ENCODE peak calls at places on chromosomes 6 and 20, in eight cellular contexts. One of them, this sample, is unnamed. For H3K4me1, the result is how much of the 10 kb centered on the place peaks cover.

GRCh38 chr6:4412488-4412887 is 277.1 kb upstream of the ECI2 start:
- DNase-seq in A549: no peak
- DNase-seq in SK-N-SH: no peak
- DNase-seq in OCI-LY7: no peak
- DNase-seq in psoas muscle: no peak
- DNase-seq in cardiac muscle cell: no peak
- DNase-seq in tibial artery: no peak
- DNase-seq in tibial nerve: no peak
- DNase-seq in this sample: no peak

GRCh38 chr6:148392611-148393160 is 50.0 kb downstream of the SASH1 start:
- DNase-seq in psoas muscle: no peak
- DNase-seq in tibial artery: no peak
- DNase-seq in OCI-LY7: no peak
- DNase-seq in tibial nerve: no peak
- DNase-seq in cardiac muscle cell: no peak
- DNase-seq in A549: no peak
- DNase-seq in SK-N-SH: no peak
- DNase-seq in this sample: no peak

GRCh38 chr20:36205026-36205425 is 31.3 kb upstream of the AAR2 start:
- DNase-seq in SK-N-SH: no peak
- DNase-seq in A549: no peak
- DNase-seq in cardiac muscle cell: no peak
- DNase-seq in OCI-LY7: no peak
- DNase-seq in psoas muscle: no peak
- DNase-seq in tibial artery: no peak
- DNase-seq in tibial nerve: no peak
- DNase-seq in this sample: no peak

GRCh38 chr20:34311118-34312023 is 8.2 kb upstream of the AHCY start:
- DNase-seq in A549: peak
- DNase-seq in tibial nerve: no peak
- DNase-seq in tibial artery: no peak
- DNase-seq in psoas muscle: no peak
- DNase-seq in SK-N-SH: no peak
- DNase-seq in cardiac muscle cell: peak
- DNase-seq in OCI-LY7: no peak
- DNase-seq in this sample: peak

GRCh38 chr20:36644032-36644712 is 1.8 kb downstream of the SLA2 start:
- DNase-seq in A549: no peak
- DNase-seq in SK-N-SH: no peak
- DNase-seq in tibial nerve: no peak
- DNase-seq in psoas muscle: no peak
- DNase-seq in tibial artery: no peak
- DNase-seq in cardiac muscle cell: no peak
- DNase-seq in OCI-LY7: peak
- DNase-seq in this sample: no peak

GRCh38 chr6:167572841-167573271 is 248.0 kb downstream of the TTLL2 start:
- DNase-seq in psoas muscle: peak
- DNase-seq in tibial artery: no peak
- DNase-seq in A549: no peak
- DNase-seq in OCI-LY7: no peak
- DNase-seq in tibial nerve: no peak
- DNase-seq in cardiac muscle cell: no peak
- DNase-seq in SK-N-SH: no peak
- DNase-seq in this sample: no peak

GRCh38 chr20:21653628-21654027 is 51.8 kb upstream of the PAX1 start:
- DNase-seq in tibial artery: no peak
- DNase-seq in A549: no peak
- DNase-seq in psoas muscle: no peak
- DNase-seq in tibial nerve: no peak
- DNase-seq in cardiac muscle cell: no peak
- DNase-seq in SK-N-SH: no peak
- DNase-seq in OCI-LY7: no peak
- DNase-seq in this sample: no peak

GRCh38 chr6:90463359-90463758 is 123.5 kb downstream of the MAP3K7 start:
- DNase-seq in tibial artery: no peak
- DNase-seq in OCI-LY7: peak
- DNase-seq in psoas muscle: no peak
- DNase-seq in cardiac muscle cell: no peak
- DNase-seq in A549: no peak
- DNase-seq in tibial nerve: no peak
- DNase-seq in SK-N-SH: no peak
- DNase-seq in this sample: no peak

GRCh38 chr6:69584913-69585729 is 211.7 kb downstream of the LMBRD1 start:
- DNase-seq in tibial artery: no peak
- DNase-seq in A549: no peak
- DNase-seq in SK-N-SH: peak
- DNase-seq in psoas muscle: no peak
- DNase-seq in OCI-LY7: peak
- DNase-seq in cardiac muscle cell: peak
- DNase-seq in tibial nerve: no peak
- DNase-seq in this sample: no peak

GRCh38 chr20:43667341-43668132 is 623 bp downstream of the MYBL2 start:
- DNase-seq in cardiac muscle cell: peak
- DNase-seq in tibial nerve: no peak
- DNase-seq in A549: peak
- DNase-seq in tibial artery: no peak
- DNase-seq in OCI-LY7: peak
- DNase-seq in psoas muscle: no peak
- DNase-seq in SK-N-SH: peak
- DNase-seq in this sample: no peak

GRCh38 chr6:19789100-19789805 is 47.9 kb upstream of the ID4 start:
- DNase-seq in cardiac muscle cell: no peak
- DNase-seq in A549: no peak
- DNase-seq in tibial nerve: no peak
- DNase-seq in SK-N-SH: no peak
- DNase-seq in tibial artery: no peak
- DNase-seq in psoas muscle: no peak
- DNase-seq in OCI-LY7: no peak
- DNase-seq in this sample: no peak

GRCh38 chr6:99933129-99933528 is 60.9 kb downstream of the MCHR2 start:
- DNase-seq in OCI-LY7: no peak
- DNase-seq in cardiac muscle cell: no peak
- DNase-seq in tibial nerve: no peak
- DNase-seq in SK-N-SH: no peak
- DNase-seq in tibial artery: no peak
- DNase-seq in psoas muscle: no peak
- DNase-seq in A549: no peak
- DNase-seq in this sample: no peak

GRCh38 chr6:36545767-36546663 is 1.3 kb downstream of the STK38 start:
- DNase-seq in tibial nerve: no peak
- DNase-seq in psoas muscle: no peak
- DNase-seq in cardiac muscle cell: peak
- DNase-seq in tibial artery: no peak
- DNase-seq in SK-N-SH: peak
- DNase-seq in OCI-LY7: peak
- DNase-seq in A549: no peak
- DNase-seq in this sample: no peak

GRCh38 chr20:15546624-15547023 is 1026.6 kb downstream of the KIF16B start:
- DNase-seq in OCI-LY7: no peak
- DNase-seq in psoas muscle: no peak
- DNase-seq in cardiac muscle cell: no peak
- DNase-seq in A549: no peak
- DNase-seq in tibial nerve: no peak
- DNase-seq in SK-N-SH: no peak
- DNase-seq in tibial artery: no peak
- DNase-seq in this sample: no peak

DNA sequence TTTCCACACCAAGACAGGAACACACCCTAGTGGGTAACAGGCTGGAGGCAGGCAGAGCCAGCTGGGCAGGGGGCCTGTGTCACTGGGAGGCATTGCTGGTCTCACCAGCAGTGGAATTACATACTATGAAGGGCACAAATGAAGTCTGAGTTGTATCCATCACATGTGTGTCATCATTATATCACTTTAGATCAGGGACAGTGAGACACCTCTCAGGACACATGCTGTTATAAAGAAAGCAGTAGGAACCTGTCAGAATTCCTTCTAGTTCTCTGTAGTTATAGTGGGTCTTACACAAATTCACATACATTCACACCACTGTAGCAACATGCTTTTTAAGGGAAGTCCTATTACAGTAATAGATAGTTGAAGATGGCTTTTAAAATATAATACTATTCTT is 63.5 kb upstream of the FYN start:
- DNase-seq in cardiac muscle cell: no peak
- DNase-seq in A549: no peak
- DNase-seq in tibial nerve: no peak
- DNase-seq in tibial artery: no peak
- DNase-seq in SK-N-SH: no peak
- DNase-seq in OCI-LY7: no peak
- DNase-seq in psoas muscle: no peak
- DNase-seq in this sample: no peak
- TF ChIP-seq CTCF in cardiac muscle cell: no peak
- TF ChIP-seq CTCF in A549: no peak
- TF ChIP-seq CTCF in tibial nerve: no peak
- TF ChIP-seq CTCF in tibial artery: no peak
- TF ChIP-seq CTCF in SK-N-SH: no peak
- TF ChIP-seq CTCF in OCI-LY7: no peak
- TF ChIP-seq CTCF in psoas muscle: no peak
- TF ChIP-seq CTCF in this sample: no peak

DNA sequence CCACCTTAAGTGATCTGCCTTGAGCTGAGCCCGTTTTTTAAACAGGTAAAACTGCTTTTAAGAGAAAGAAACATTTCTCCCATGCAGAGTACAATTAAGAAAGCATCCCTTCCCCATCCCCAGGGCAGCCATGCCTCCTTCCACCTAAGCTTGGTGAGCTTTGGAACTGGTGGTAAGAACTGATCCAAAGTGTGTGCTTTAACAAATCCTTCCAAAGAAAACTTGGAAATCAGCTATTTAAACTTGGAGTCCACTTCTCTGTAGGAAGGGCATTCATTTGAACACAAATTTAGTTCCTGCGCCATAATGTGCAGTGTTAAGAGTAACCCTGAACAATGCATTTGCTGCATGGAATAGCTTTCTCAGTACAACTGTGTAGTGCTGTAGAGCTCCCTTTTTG is 17.0 kb downstream of the GMDS start:
- DNase-seq in tibial nerve: no peak
- DNase-seq in tibial artery: no peak
- DNase-seq in cardiac muscle cell: no peak
- DNase-seq in SK-N-SH: no peak
- DNase-seq in psoas muscle: no peak
- DNase-seq in A549: no peak
- DNase-seq in OCI-LY7: no peak
- DNase-seq in this sample: no peak
- H3K4me1 ChIP-seq in tibial nerve: under half
- H3K4me1 ChIP-seq in tibial artery: under half
- H3K4me1 ChIP-seq in cardiac muscle cell: under half
- H3K4me1 ChIP-seq in SK-N-SH: under half
- H3K4me1 ChIP-seq in psoas muscle: under half
- H3K4me1 ChIP-seq in A549: under half
- H3K4me1 ChIP-seq in OCI-LY7: under half
- H3K4me1 ChIP-seq in this sample: under half

GRCh38 chr6:56787209-56787608 is 144.5 kb upstream of the DST start:
- DNase-seq in tibial artery: no peak
- DNase-seq in A549: no peak
- DNase-seq in SK-N-SH: no peak
- DNase-seq in cardiac muscle cell: no peak
- DNase-seq in OCI-LY7: no peak
- DNase-seq in psoas muscle: no peak
- DNase-seq in tibial nerve: no peak
- DNase-seq in this sample: no peak

GRCh38 chr6:56790424-56790823 is 147.7 kb upstream of the DST start:
- DNase-seq in cardiac muscle cell: no peak
- DNase-seq in psoas muscle: no peak
- DNase-seq in tibial nerve: no peak
- DNase-seq in SK-N-SH: no peak
- DNase-seq in OCI-LY7: no peak
- DNase-seq in A549: no peak
- DNase-seq in tibial artery: no peak
- DNase-seq in this sample: no peak

GRCh38 chr6:56789879-56790278 is 147.2 kb upstream of the DST start:
- DNase-seq in SK-N-SH: no peak
- DNase-seq in A549: no peak
- DNase-seq in cardiac muscle cell: no peak
- DNase-seq in psoas muscle: no peak
- DNase-seq in tibial artery: no peak
- DNase-seq in OCI-LY7: no peak
- DNase-seq in tibial nerve: no peak
- DNase-seq in this sample: no peak

GRCh38 chr6:56786256-56786655 is 143.6 kb upstream of the DST start:
- DNase-seq in SK-N-SH: no peak
- DNase-seq in cardiac muscle cell: no peak
- DNase-seq in tibial nerve: no peak
- DNase-seq in tibial artery: no peak
- DNase-seq in OCI-LY7: no peak
- DNase-seq in A549: no peak
- DNase-seq in psoas muscle: no peak
- DNase-seq in this sample: no peak

DNA sequence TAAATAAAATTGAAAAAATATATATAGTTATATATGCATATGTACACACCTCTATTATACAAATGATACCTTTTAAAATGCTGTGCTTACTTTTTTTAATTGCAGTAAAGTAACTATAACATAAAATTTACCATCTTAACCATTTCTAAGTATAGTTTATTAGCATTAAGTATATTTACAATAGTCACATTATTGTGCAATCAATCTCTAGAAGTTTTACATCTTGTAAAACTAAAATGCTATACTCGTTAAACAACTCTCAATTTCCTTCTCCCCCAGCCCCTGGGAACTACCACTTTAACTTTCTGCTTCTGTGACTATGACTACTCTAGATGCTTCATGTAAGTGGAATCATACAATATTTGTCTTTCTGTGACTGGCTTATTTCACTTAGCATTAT is 146.7 kb upstream of the DST start:
- DNase-seq in OCI-LY7: no peak
- DNase-seq in A549: no peak
- DNase-seq in psoas muscle: no peak
- DNase-seq in cardiac muscle cell: no peak
- DNase-seq in tibial nerve: no peak
- DNase-seq in SK-N-SH: no peak
- DNase-seq in tibial artery: no peak
- DNase-seq in this sample: no peak
- TF ChIP-seq CTCF in OCI-LY7: no peak
- TF ChIP-seq CTCF in A549: no peak
- TF ChIP-seq CTCF in psoas muscle: no peak
- TF ChIP-seq CTCF in cardiac muscle cell: no peak
- TF ChIP-seq CTCF in tibial nerve: no peak
- TF ChIP-seq CTCF in SK-N-SH: no peak
- TF ChIP-seq CTCF in tibial artery: no peak
- TF ChIP-seq CTCF in this sample: no peak

DNA sequence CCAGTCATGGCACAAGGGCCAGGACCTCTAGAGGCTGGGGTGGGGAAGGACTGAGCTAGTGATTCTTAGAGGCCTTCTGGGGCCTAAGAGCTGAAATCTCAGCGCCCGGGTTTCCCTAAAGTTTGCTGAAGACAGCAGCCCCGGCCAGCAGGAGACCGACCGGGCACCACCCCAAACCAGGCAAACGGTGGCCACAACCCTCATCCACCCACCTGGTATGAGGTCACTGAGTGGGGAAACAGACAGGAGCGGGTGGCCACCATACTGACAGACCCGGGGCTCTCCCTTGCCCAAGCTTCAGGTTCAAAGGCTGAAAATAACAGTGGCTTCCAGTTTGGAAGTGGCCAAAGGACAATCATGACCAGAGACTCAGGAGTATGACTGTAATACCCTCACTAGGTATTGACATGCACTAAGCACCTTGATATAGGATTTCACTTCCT is 35.0 kb upstream of the ID1 start:
- DNase-seq in tibial nerve: no peak
- DNase-seq in tibial artery: no peak
- DNase-seq in cardiac muscle cell: no peak
- DNase-seq in psoas muscle: no peak
- DNase-seq in OCI-LY7: no peak
- DNase-seq in A549: no peak
- DNase-seq in SK-N-SH: no peak
- DNase-seq in this sample: no peak
- H3K4me1 ChIP-seq in tibial nerve: under half
- H3K4me1 ChIP-seq in tibial artery: under half
- H3K4me1 ChIP-seq in cardiac muscle cell: under half
- H3K4me1 ChIP-seq in psoas muscle: under half
- H3K4me1 ChIP-seq in OCI-LY7: under half
- H3K4me1 ChIP-seq in A549: half or more
- H3K4me1 ChIP-seq in SK-N-SH: half or more
- H3K4me1 ChIP-seq in this sample: under half

GRCh38 chr20:17651761-17652388 is 30.2 kb downstream of the RRBP1 start:
- DNase-seq in psoas muscle: peak
- DNase-seq in SK-N-SH: no peak
- DNase-seq in cardiac muscle cell: no peak
- DNase-seq in tibial nerve: no peak
- DNase-seq in OCI-LY7: peak
- DNase-seq in A549: peak
- DNase-seq in tibial artery: peak
- DNase-seq in this sample: peak
- TF ChIP-seq CTCF in psoas muscle: no peak
- TF ChIP-seq CTCF in SK-N-SH: no peak
- TF ChIP-seq CTCF in cardiac muscle cell: no peak
- TF ChIP-seq CTCF in tibial nerve: no peak
- TF ChIP-seq CTCF in OCI-LY7: peak
- TF ChIP-seq CTCF in A549: no peak
- TF ChIP-seq CTCF in tibial artery: no peak
- TF ChIP-seq CTCF in this sample: no peak

This sample was measured in uterus.